ENCODE peak calls at places on chromosomes 2 and 18, in six cellular contexts. I is NCI-H1092 treated with DMSO at 0.1 percent for 48 hours, G is HCEC 1CT, Q is cardiac fibroblast, K is NCI-H1436, Z is GM19239. T is an unnamed sample.

GRCh38 chr2:235225261-235225660 is 268.6 kb upstream of the AGAP1 start:
- DNase-seq in Q (no peak), K (no peak), I (no peak), Z (no peak), G (no peak), T (no peak)

GRCh38 chr2:36731941-36732700 is 35.6 kb downstream of the VIT start:
- DNase-seq in Z (no peak), Q (no peak), G (peak), K (no peak), I (no peak), T (no peak)

GRCh38 chr2:229731363-229731762 is 17.0 kb upstream of the DNER start:
- DNase-seq in Q (no peak), G (no peak), I (no peak), Z (no peak), K (no peak), T (no peak)

GRCh38 chr2:99974966-99975365 is 167.4 kb downstream of the AFF3 start:
- DNase-seq in K (no peak), Z (no peak), I (no peak), G (no peak), Q (peak), T (no peak)

GRCh38 chr18:63762518-63762917 is 12.7 kb upstream of the SERPINB7 start:
- DNase-seq in Q (peak), K (no peak), G (peak), Z (no peak), I (no peak), T (no peak)

GRCh38 chr18:49922228-49922627 is 108.9 kb upstream of the ACAA2 start:
- DNase-seq in Z (no peak), G (no peak), Q (no peak), K (no peak), I (no peak), T (no peak)

GRCh38 chr2:237858294-237859081 is 935 bp upstream of the RAMP1 start:
- DNase-seq in Q (peak), G (peak), K (peak), I (peak), Z (peak), T (peak)

GRCh38 chr2:40282428-40282827 is 169.5 kb downstream of the SLC8A1 start:
- DNase-seq in Z (no peak), K (no peak), I (no peak), G (peak), Q (peak), T (no peak)

GRCh38 chr2:9256570-9257043 is 50.0 kb downstream of the ASAP2 start:
- DNase-seq in G (no peak), Z (no peak), I (no peak), K (no peak), Q (peak), T (no peak)

GRCh38 chr2:237733677-237734300 is 64.8 kb upstream of the RBM44 start:
- DNase-seq in G (no peak), K (no peak), Z (no peak), I (peak), Q (no peak), T (no peak)

GRCh38 chr2:191927991-191928390 is 81.1 kb upstream of the CAVIN2 start:
- DNase-seq in G (peak), I (peak), Z (no peak), Q (peak), K (peak), T (no peak)

GRCh38 chr18:23671564-23671963 is 8.9 kb upstream of the ANKRD29 start:
- DNase-seq in Z (no peak), I (no peak), K (no peak), Q (peak), G (no peak), T (no peak)

GRCh38 chr2:83055338-83056010 is 1403.6 kb downstream of the SUCLG1 start:
- DNase-seq in G (peak), Q (peak), I (no peak), Z (no peak), K (no peak), T (no peak)

GRCh38 chr18:961644-962355 is 57.1 kb downstream of the ADCYAP1 start:
- DNase-seq in Q (peak), Z (peak), G (peak), K (no peak), I (peak), T (no peak)

GRCh38 chr2:239321596-239322413 is 79.0 kb downstream of the HDAC4 start:
- DNase-seq in Q (no peak), Z (no peak), K (no peak), G (no peak), I (no peak), T (no peak)

GRCh38 chr2:30235008-30235655 is 3.8 kb downstream of the LBH start:
- DNase-seq in K (no peak), I (no peak), Z (no peak), Q (peak), G (no peak), T (no peak)

GRCh38 chr2:217853301-217853881 is 149.4 kb downstream of the TNS1 start:
- DNase-seq in Q (peak), K (no peak), I (no peak), Z (no peak), G (peak), T (peak)

GRCh38 chr2:35454966-35455638 is 900.5 kb upstream of the CRIM1 start:
- DNase-seq in I (no peak), Q (peak), G (peak), Z (no peak), K (no peak), T (no peak)

GRCh38 chr18:75127143-75128021 is 81.6 kb downstream of the PTGR3 start:
- DNase-seq in Z (no peak), Q (no peak), K (no peak), I (no peak), G (no peak), T (no peak)